ENCODE peak calls at places on chromosomes 1 and 21, in nine cellular contexts. Y is chondrocyte, V is IMR-90, T is type B pancreatic cell, R is A549, B is cardiac muscle cell, M is H9, P is ovary, K is astrocyte of the spinal cord. W is an unnamed sample.

GRCh38 chr1:78491311-78492071 is 717 bp downstream of the PTGFR start:
- DNase-seq in Y (no peak), K (peak), R (no peak), B (peak), T (no peak), V (peak), P (peak), M (peak), W (peak)

GRCh38 chr1:214216779-214217178 is 64.2 kb upstream of the SMYD2 start:
- DNase-seq in P (no peak), B (no peak), V (no peak), M (no peak), Y (no peak), K (no peak), R (no peak), T (no peak), W (no peak)

GRCh38 chr21:19340954-19341353 is 937.4 kb upstream of the TMPRSS15 start:
- DNase-seq in P (no peak), B (no peak), Y (no peak), T (no peak), R (no peak), K (no peak), V (no peak), M (no peak), W (no peak)

GRCh38 chr1:30834249-30834648 is 74.3 kb downstream of the SDC3 start:
- DNase-seq in V (no peak), M (no peak), B (no peak), Y (no peak), K (no peak), T (no peak), R (no peak), P (no peak), W (no peak)

GRCh38 chr21:41794600-41794999 is 27.7 kb upstream of the RIPK4 start:
- DNase-seq in T (no peak), R (no peak), V (no peak), M (no peak), Y (no peak), P (no peak), B (no peak), K (no peak), W (no peak)

GRCh38 chr1:192496369-192497056 is 79.1 kb upstream of the RGS1 start:
- DNase-seq in V (no peak), P (no peak), B (no peak), M (no peak), K (no peak), Y (no peak), R (no peak), T (no peak), W (no peak)

GRCh38 chr1:240946926-240947325 is 335.0 kb upstream of the GREM2 start:
- DNase-seq in B (peak), K (peak), T (no peak), V (peak), Y (no peak), P (no peak), M (no peak), R (peak), W (peak)

GRCh38 chr1:231241751-231242150 is 739 bp downstream of the GNPAT start:
- DNase-seq in K (no peak), P (no peak), V (no peak), M (no peak), B (peak), T (no peak), Y (no peak), R (peak), W (peak)

GRCh38 chr1:84379128-84379527 is 19.2 kb upstream of the DNASE2B start:
- DNase-seq in T (no peak), B (no peak), K (peak), Y (no peak), R (no peak), P (no peak), M (no peak), V (peak), W (no peak)

GRCh38 chr1:226542623-226543103 is 5.9 kb upstream of the STUM start:
- DNase-seq in V (no peak), K (no peak), B (no peak), T (no peak), R (no peak), P (no peak), M (no peak), Y (no peak), W (no peak)

GRCh38 chr1:9655127-9655723 is 3.7 kb downstream of the PIK3CD start:
- DNase-seq in T (no peak), B (no peak), M (no peak), V (no peak), Y (no peak), R (no peak), K (no peak), P (no peak), W (no peak)

GRCh38 chr1:23400324-23401110 is 24.0 kb downstream of the TCEA3 start:
- DNase-seq in V (peak), P (peak), R (no peak), K (no peak), Y (no peak), T (no peak), B (no peak), M (no peak), W (no peak)

GRCh38 chr1:231045318-231045717 is 5.3 kb upstream of the FAM89A start:
- DNase-seq in Y (no peak), K (no peak), M (no peak), B (no peak), V (no peak), T (no peak), P (no peak), R (no peak), W (no peak)

GRCh38 chr1:99993468-99993845 is 23.7 kb downstream of the SLC35A3 start:
- DNase-seq in T (no peak), M (no peak), B (no peak), K (no peak), R (no peak), V (no peak), P (no peak), Y (no peak), W (no peak)

GRCh38 chr1:32273389-32274208 is 18.3 kb upstream of the HDAC1 start:
- DNase-seq in T (no peak), K (no peak), M (peak), P (no peak), B (no peak), V (peak), R (no peak), Y (no peak), W (no peak)

GRCh38 chr21:38768385-38769071 is 37.2 kb upstream of the ETS2 start:
- DNase-seq in R (no peak), M (no peak), V (peak), T (no peak), P (no peak), Y (no peak), B (no peak), K (peak), W (no peak)

GRCh38 chr1:223700388-223700918 is 11.9 kb upstream of the CAPN2 start:
- DNase-seq in P (no peak), Y (no peak), M (no peak), B (no peak), V (peak), R (no peak), K (no peak), T (no peak), W (no peak)

GRCh38 chr1:53375440-53375839 is 47.6 kb upstream of the LRP8 start:
- DNase-seq in B (no peak), V (no peak), T (peak), R (no peak), Y (peak), P (no peak), M (peak), K (no peak), W (no peak)

GRCh38 chr1:31418626-31419025 is 5.6 kb downstream of the SERINC2 start:
- DNase-seq in B (no peak), M (no peak), Y (no peak), P (no peak), T (no peak), K (no peak), R (no peak), V (no peak), W (no peak)

GRCh38 chr1:247647864-247648263 is 31.7 kb downstream of the OR13G1 start:
- DNase-seq in B (no peak), V (no peak), M (peak), P (no peak), T (no peak), Y (no peak), R (no peak), K (peak), W (no peak)

GRCh38 chr1:152926091-152926490 is 17.7 kb downstream of the IVL start:
- DNase-seq in V (peak), T (no peak), K (peak), P (no peak), B (no peak), R (no peak), M (no peak), Y (no peak), W (no peak)

GRCh38 chr1:55052221-55053142 is 13.1 kb downstream of the PCSK9 start:
- DNase-seq in M (no peak), V (no peak), T (no peak), B (no peak), Y (no peak), R (no peak), P (no peak), K (no peak), W (no peak)

GRCh38 chr1:43172532-43172972 is 422 bp downstream of the CFAP57 start:
- DNase-seq in T (peak), P (peak), V (peak), R (peak), M (peak), K (peak), B (peak), Y (no peak), W (peak)

GRCh38 chr1:183149273-183149672 is 36.8 kb upstream of the LAMC2 start:
- DNase-seq in M (no peak), V (no peak), B (no peak), R (no peak), Y (no peak), T (no peak), P (no peak), K (no peak), W (no peak)

GRCh38 chr1:207981976-207982375 is 71.1 kb upstream of the CD34 start:
- DNase-seq in V (no peak), T (peak), P (no peak), Y (no peak), R (peak), B (peak), K (no peak), M (peak), W (peak)

GRCh38 chr1:39789571-39790110 is 976 bp upstream of the BMP8B start:
- DNase-seq in Y (no peak), P (no peak), B (no peak), M (peak), R (no peak), V (no peak), T (no peak), K (no peak), W (no peak)

GRCh38 chr21:36747114-36747814 is 48.3 kb downstream of the SIM2 start:
- DNase-seq in K (no peak), B (peak), T (no peak), P (no peak), Y (no peak), M (peak), R (no peak), V (no peak), W (no peak)

GRCh38 chr1:229578168-229579100 is 19.9 kb upstream of the ABCB10 start:
- DNase-seq in V (no peak), B (no peak), Y (no peak), K (no peak), R (no peak), M (no peak), P (no peak), T (no peak), W (no peak)

GRCh38 chr1:14553711-14554110 is 44.8 kb upstream of the KAZN start:
- DNase-seq in V (no peak), T (no peak), P (no peak), B (no peak), K (peak), M (no peak), R (no peak), Y (no peak), W (peak)

GRCh38 chr1:93446837-93447451 is 974 bp upstream of the FNBP1L start:
- DNase-seq in R (peak), K (no peak), P (no peak), B (no peak), Y (no peak), V (no peak), M (no peak), T (no peak), W (no peak)

GRCh38 chr1:26021647-26022403 is at the start of gene EXTL1:
- DNase-seq in V (peak), M (peak), K (peak), P (peak), Y (no peak), R (no peak), B (peak), T (no peak), W (peak)

GRCh38 chr1:46191033-46191701 is 7.1 kb downstream of the POMGNT1 start:
- DNase-seq in B (no peak), V (peak), T (no peak), M (no peak), K (no peak), R (no peak), Y (no peak), P (no peak), W (no peak)

GRCh38 chr1:46186076-46186475 is 9.8 kb upstream of the P3R3URF start:
- DNase-seq in V (no peak), R (no peak), Y (no peak), K (no peak), M (no peak), T (no peak), B (no peak), P (no peak), W (no peak)

GRCh38 chr1:46187106-46187869 is 10.9 kb downstream of the POMGNT1 start:
- DNase-seq in R (no peak), B (no peak), T (no peak), Y (no peak), P (no peak), M (no peak), K (no peak), V (no peak), W (no peak)

GRCh38 chr1:46190539-46190938 is 7.7 kb downstream of the POMGNT1 start:
- DNase-seq in V (no peak), B (no peak), P (no peak), T (no peak), K (no peak), M (no peak), Y (no peak), R (no peak), W (no peak)

DNA sequence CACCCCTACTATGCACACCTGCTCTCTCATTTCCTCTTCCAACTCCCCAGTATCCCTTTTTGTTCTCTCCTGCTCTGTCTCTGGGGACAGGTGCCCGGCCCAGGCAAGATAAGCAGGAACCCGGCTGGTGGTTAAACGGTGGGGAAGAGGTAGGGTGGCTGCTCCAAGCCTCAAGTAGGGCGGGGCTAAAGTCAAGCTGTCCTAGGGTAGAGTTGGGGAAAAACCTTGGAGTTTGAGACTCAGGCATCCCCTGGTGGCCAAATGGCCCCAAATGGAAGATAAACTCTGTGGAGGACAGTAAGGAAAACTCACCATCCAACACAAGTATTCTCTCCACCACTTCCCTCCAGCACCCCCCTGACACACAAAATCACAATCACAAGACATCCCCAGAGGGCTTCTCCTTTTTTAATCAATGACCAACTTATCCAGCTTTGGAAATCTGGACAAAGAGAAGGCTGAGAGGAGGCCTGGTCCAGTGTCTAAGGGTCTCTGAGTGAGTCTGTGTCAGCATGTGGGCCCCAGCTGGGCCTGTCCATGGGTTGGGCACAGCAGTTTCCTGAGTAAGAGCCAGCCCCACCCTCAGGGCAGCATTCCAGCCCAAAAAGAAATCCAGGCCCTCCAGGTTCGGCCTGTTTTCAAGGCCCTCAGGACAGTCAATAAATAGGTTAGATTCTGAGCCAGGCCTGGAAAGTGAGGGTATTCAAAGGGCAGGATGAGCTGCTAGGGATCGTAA is 9.8 kb downstream of the POMGNT1 start:
- DNase-seq in V (no peak), K (no peak), P (no peak), R (no peak), B (no peak), M (no peak), T (no peak), Y (no peak), W (no peak)
- TF ChIP-seq CTCF in V (no peak), K (no peak), P (no peak), R (no peak), B (no peak), M (peak), T (peak), Y (peak), W (no peak)

DNA sequence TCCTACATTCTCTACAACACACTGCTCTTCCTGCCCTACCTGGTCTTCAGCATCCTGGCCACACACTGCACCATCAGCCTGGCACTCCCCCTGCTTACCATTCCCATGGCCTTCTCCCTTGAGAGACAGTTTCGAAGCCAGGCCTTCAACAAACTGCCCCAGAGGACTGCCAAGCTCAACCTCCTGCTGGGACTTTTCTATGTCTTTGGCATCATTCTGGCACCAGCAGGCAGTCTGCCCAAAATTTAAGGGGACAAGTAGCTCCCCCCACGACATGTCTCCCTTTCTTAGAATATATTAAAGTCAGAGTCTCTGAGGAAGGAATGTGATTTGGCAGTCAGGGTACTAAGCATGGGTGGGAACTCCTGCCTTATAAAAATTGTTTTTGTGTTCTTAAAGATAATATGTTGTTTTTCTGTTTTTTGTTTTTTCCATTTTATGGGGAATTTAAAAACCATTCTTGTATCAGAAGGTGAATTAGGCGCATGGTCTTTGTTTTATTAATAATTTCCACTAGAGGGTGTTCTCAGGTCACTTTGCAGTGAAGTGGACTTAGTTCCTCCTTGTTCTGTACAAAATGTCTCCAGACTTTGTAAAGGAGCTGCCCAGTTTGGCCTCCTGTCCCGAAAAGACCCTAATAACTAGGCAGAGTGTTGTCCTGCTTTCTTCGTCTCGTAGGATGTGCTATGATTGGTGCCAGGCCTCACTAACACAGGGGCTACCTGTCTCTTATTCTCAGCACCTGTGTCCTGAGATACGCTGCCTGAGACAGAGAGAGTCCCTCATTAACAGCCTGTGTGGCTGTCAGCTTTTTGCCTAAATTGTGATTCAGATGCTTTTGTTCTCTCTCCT is 13.1 kb downstream of the UBIAD1 start:
- DNase-seq in P (no peak), T (no peak), B (peak), K (peak), Y (no peak), M (no peak), R (no peak), V (peak), W (no peak)
- TF ChIP-seq CTCF in P (no peak), T (peak), B (peak), K (peak), Y (peak), M (no peak), R (peak), V (peak), W (no peak)

GRCh38 chr1:209613351-209614150 is 30.0 kb downstream of the CAMK1G start:
- DNase-seq in P (no peak), V (no peak), T (no peak), M (no peak), B (no peak), Y (no peak), R (no peak), K (no peak), W (no peak)

GRCh38 chr1:209610378-209610905 is 26.9 kb downstream of the CAMK1G start:
- DNase-seq in Y (no peak), K (no peak), M (no peak), P (no peak), R (no peak), T (no peak), B (peak), V (no peak), W (no peak)

GRCh38 chr1:209614151-209614420 is 30.6 kb downstream of the CAMK1G start:
- DNase-seq in K (no peak), R (no peak), V (no peak), Y (no peak), T (no peak), P (no peak), M (no peak), B (no peak), W (no peak)

GRCh38 chr1:209612646-209613350 is 29.3 kb downstream of the CAMK1G start:
- DNase-seq in B (no peak), Y (no peak), K (no peak), M (no peak), P (no peak), T (no peak), R (no peak), V (no peak), W (no peak)

GRCh38 chr1:209611771-209612570 is 28.5 kb downstream of the CAMK1G start:
- DNase-seq in V (no peak), Y (no peak), P (no peak), B (no peak), K (no peak), R (no peak), T (no peak), M (no peak), W (no peak)
- TF ChIP-seq CTCF in V (no peak), Y (no peak), P (no peak), B (no peak), K (no peak), R (no peak), T (peak), M (peak), W (no peak)

GRCh38 chr1:28085129-28085528 is 3.3 kb downstream of the EYA3 start:
- DNase-seq in T (no peak), P (no peak), V (no peak), K (no peak), Y (no peak), R (no peak), M (no peak), B (no peak), W (no peak)
- TF ChIP-seq CTCF in T (no peak), P (no peak), V (no peak), K (no peak), Y (no peak), R (no peak), M (no peak), B (no peak), W (no peak)

GRCh38 chr1:161869291-161869690 is 103.2 kb downstream of the ATF6 start:
- DNase-seq in P (no peak), V (no peak), M (no peak), T (no peak), Y (no peak), K (no peak), R (no peak), B (no peak), W (no peak)

GRCh38 chr1:161863549-161863948 is 97.4 kb downstream of the ATF6 start:
- DNase-seq in P (no peak), Y (no peak), T (no peak), V (peak), M (no peak), B (no peak), R (no peak), K (no peak), W (no peak)

DNA sequence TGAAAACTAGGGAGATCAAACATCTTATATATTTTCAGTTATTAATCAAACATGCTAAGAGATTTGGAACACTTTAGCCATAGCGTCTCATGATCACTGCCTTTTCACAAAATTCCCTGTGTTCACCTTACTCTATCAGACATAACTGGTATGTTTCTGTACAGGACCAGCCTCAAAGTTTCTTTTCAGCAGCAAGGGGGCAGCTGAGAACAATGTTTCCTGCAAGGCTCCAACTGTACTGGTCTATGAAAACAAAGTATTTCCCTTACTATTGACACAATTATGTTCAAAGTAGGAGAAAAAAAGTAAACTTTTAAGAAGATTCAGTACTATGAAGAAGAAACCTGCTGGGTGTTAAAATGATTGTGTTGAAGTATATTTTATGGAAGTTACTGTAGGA is 98.5 kb downstream of the ATF6 start:
- DNase-seq in K (peak), P (no peak), T (no peak), B (peak), V (peak), R (no peak), Y (no peak), M (no peak), W (no peak)
- TF ChIP-seq CTCF in K (peak), P (no peak), T (no peak), B (peak), V (peak), R (no peak), Y (peak), M (no peak), W (no peak)

GRCh38 chr1:239763850-239764249 is 327.8 kb upstream of the FMN2 start:
- DNase-seq in Y (no peak), T (no peak), V (no peak), R (no peak), K (no peak), M (no peak), P (no peak), B (no peak), W (no peak)
- TF ChIP-seq CTCF in Y (no peak), T (no peak), V (no peak), R (peak), K (no peak), M (no peak), P (no peak), B (no peak), W (no peak)

GRCh38 chr21:33265664-33266049 is 510 bp upstream of the IL10RB start:
- DNase-seq in V (peak), K (no peak), T (peak), R (no peak), B (no peak), M (peak), Y (no peak), P (no peak), W (no peak)
- TF ChIP-seq CTCF in V (no peak), K (no peak), T (peak), R (no peak), B (no peak), M (no peak), Y (no peak), P (no peak), W (no peak)

W was measured in nephron progenitor cell.